ENCODE peak calls at places on chromosomes 13 and 19, in six cellular contexts. X, J, W, R, P and V are unnamed samples.

GRCh38 chr13:94112227-94112626 is 367.3 kb downstream of the DCT start:
- DNase-seq in P (no peak), J (no peak), R (peak; percentile 95), W (peak; percentile 73), X (no peak), V (no peak)

GRCh38 chr13:102922184-102922583 is 76.4 kb downstream of the ERCC5 start:
- DNase-seq in W (no peak), J (no peak), P (no peak), R (no peak), X (no peak), V (no peak)

GRCh38 chr19:32581704-32582164 is 744 bp downstream of the PDCD5 start:
- DNase-seq in J (no peak), R (peak; percentile 67), X (peak; percentile 57), W (peak; percentile 3), P (peak; percentile 55), V (peak; percentile 39)

GRCh38 chr13:42876810-42877550 is 95.6 kb downstream of the FAM216B start:
- DNase-seq in R (peak; percentile 85), J (no peak), X (no peak), P (no peak), W (peak; percentile 68), V (no peak)

GRCh38 chr13:62294210-62294609 is 878.6 kb upstream of the PCDH20 start:
- DNase-seq in P (no peak), R (no peak), X (no peak), W (no peak), J (no peak), V (no peak)

GRCh38 chr13:59166174-59166573 is 997.6 kb downstream of the DIAPH3 start:
- DNase-seq in W (no peak), R (no peak), P (no peak), J (no peak), X (no peak), V (no peak)

GRCh38 chr19:3849092-3849491 is 19.7 kb downstream of the ZFR2 start:
- DNase-seq in X (peak; percentile 52), J (peak; percentile 54), W (peak; percentile 67), R (peak; percentile 34), P (peak; percentile 57), V (peak; percentile 45)

GRCh38 chr19:41708481-41708880 is at the start of gene CEACAM5:
- DNase-seq in J (no peak), P (no peak), R (no peak), W (no peak), X (no peak), V (no peak)

GRCh38 chr19:8518536-8518935 is 4.6 kb upstream of the ZNF414 start:
- DNase-seq in P (no peak), R (no peak), W (no peak), J (no peak), X (no peak), V (no peak)

GRCh38 chr13:73715114-73715909 is 418.9 kb downstream of the KLF12 start:
- DNase-seq in W (no peak), X (no peak), R (no peak), J (peak; percentile 84), P (no peak), V (no peak)

GRCh38 chr19:1999856-2000515 is 15.5 kb downstream of the BTBD2 start:
- DNase-seq in X (no peak), R (no peak), P (no peak), W (no peak), J (no peak), V (peak; percentile 4)

GRCh38 chr13:95300625-95301134 is 571 bp downstream of the ABCC4 start:
- DNase-seq in W (peak; percentile 42), X (peak; percentile 73), R (peak; percentile 65), P (peak; percentile 75), J (peak; percentile 46), V (peak; percentile 80)
- H3K27ac ChIP-seq in W (peak overlapping the region; percentile 34), X (no peak overlapping the region), R (peak overlapping the region; percentile 23), P (peak overlapping the region; percentile 52), J (no peak overlapping the region), V (peak overlapping the region; percentile 83)

GRCh38 chr19:45472557-45473365 is 5.0 kb downstream of the FOSB start:
- DNase-seq in R (peak; percentile 35), P (no peak), J (no peak), W (no peak), X (peak; percentile 32), V (peak; percentile 28)
- TF ChIP-seq EZH2phosphoT487 in R (no peak), P (no peak), J (no peak), W (no peak), X (no peak), V (no peak)

DNA sequence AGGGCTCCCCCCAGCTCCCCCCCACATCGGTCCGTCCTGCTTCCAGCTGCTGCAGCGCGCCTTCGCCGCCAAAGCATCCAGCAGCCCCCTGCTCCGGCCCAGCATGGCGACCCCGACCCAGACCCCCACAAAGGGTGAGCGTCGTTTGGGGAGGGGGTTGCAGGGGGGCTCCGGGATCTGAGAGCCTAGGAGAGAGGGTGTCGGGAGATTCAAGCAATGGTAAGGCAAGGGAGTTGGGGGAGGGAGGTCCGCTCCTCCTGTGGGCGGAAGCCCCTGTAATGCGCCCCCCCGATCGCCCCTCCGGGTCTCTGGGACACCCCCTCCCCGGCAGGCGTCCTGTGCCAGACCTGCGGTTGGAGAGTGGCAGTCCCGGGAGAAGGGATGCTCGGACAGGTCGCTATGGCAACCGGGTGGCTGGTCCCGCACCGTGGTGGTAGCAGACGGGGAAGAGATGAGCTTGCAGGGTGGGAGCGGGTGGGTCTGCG is at the start of gene FXYD7:
- DNase-seq in J (no peak), R (no peak), W (no peak), P (peak; percentile 66), X (peak; percentile 69), V (no peak)
- H3K27ac ChIP-seq in J (no peak within 1 kb of the TSS), R (no peak within 1 kb of the TSS), W (no peak within 1 kb of the TSS), P (no peak within 1 kb of the TSS), X (no peak within 1 kb of the TSS), V (no peak within 1 kb of the TSS)

GRCh38 chr19:43318203-43318602 is 35.3 kb upstream of the CD177 start:
- DNase-seq in J (no peak), R (no peak), X (no peak), W (no peak), P (no peak), V (no peak)

GRCh38 chr19:43318796-43319314 is 34.6 kb upstream of the CD177 start:
- DNase-seq in J (no peak), R (no peak), W (no peak), X (peak; percentile 38), P (no peak), V (no peak)

GRCh38 chr19:43313711-43314495 is 39.6 kb upstream of the CD177 start:
- DNase-seq in P (no peak), W (no peak), X (no peak), J (no peak), R (no peak), V (no peak)

GRCh38 chr19:43315851-43316250 is 37.6 kb upstream of the CD177 start:
- DNase-seq in J (no peak), P (no peak), W (no peak), X (peak; percentile 15), R (no peak), V (peak; percentile 18)

GRCh38 chr19:43316591-43317319 is 36.7 kb upstream of the CD177 start:
- DNase-seq in R (peak; percentile 54), W (peak; percentile 87), X (peak; percentile 91), J (peak; percentile 78), P (peak; percentile 44), V (peak; percentile 83)
- TF ChIP-seq EZH2phosphoT487 in R (no peak), W (no peak), X (no peak), J (no peak), P (no peak), V (no peak)

GRCh38 chr13:48241651-48242050 is 8.6 kb downstream of the ITM2B start:
- DNase-seq in X (no peak), J (no peak), W (no peak), R (no peak), P (no peak), V (no peak)

GRCh38 chr13:48244159-48244558 is 11.2 kb downstream of the ITM2B start:
- DNase-seq in X (no peak), P (no peak), W (no peak), R (no peak), J (no peak), V (no peak)

GRCh38 chr13:48249018-48249417 is 16.0 kb downstream of the ITM2B start:
- DNase-seq in P (no peak), R (no peak), W (no peak), X (no peak), J (no peak), V (no peak)

GRCh38 chr13:48242677-48243076 is 9.7 kb downstream of the ITM2B start:
- DNase-seq in W (no peak), R (no peak), P (no peak), J (no peak), X (no peak), V (no peak)

DNA sequence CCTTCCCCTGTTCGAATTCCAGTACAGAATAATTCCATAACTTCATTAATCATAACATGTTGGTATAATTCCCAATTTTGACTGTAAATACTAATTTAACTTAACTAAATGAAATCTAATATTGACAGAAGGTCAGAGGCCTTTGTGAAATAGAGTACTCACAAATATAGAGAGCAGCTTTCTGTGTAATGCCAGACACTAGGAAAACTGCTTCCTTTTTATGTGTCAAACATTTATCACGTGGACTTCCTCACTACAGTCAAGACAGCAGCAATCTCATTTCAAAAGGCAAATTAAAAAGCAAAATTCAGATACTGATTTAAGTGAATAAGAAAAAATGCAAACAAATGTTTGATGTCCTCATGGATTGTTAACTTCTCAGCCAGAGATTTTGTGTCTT is 13.1 kb downstream of the ITM2B start:
- DNase-seq in J (no peak), W (no peak), R (no peak), X (no peak), P (no peak), V (no peak)
- H3K27ac ChIP-seq in J (no peak overlapping the region), W (no peak overlapping the region), R (no peak overlapping the region), X (no peak overlapping the region), P (no peak overlapping the region), V (no peak overlapping the region)